ENCODE peak calls at places on chromosome 10, in four cellular contexts. One of them, this sample, is unnamed.

GRCh38 chr10:104642311-104643022 is 1.4 kb downstream of the SORCS3 start:
- DNase-seq in trophoblast cell: no peak
- DNase-seq in mesenchymal stem cell: no peak
- DNase-seq in H1: peak
- DNase-seq in this sample: peak

GRCh38 chr10:114605155-114605797 is 52.8 kb downstream of the ABLIM1 start:
- DNase-seq in H1: no peak
- DNase-seq in mesenchymal stem cell: peak
- DNase-seq in trophoblast cell: no peak
- DNase-seq in this sample: no peak

GRCh38 chr10:59177031-59177861 is 803 bp downstream of the PHYHIPL start:
- DNase-seq in mesenchymal stem cell: peak
- DNase-seq in H1: no peak
- DNase-seq in trophoblast cell: peak
- DNase-seq in this sample: peak

GRCh38 chr10:43160067-43160918 is 22.0 kb downstream of the CSGALNACT2 start:
- DNase-seq in trophoblast cell: peak
- DNase-seq in H1: no peak
- DNase-seq in mesenchymal stem cell: peak
- DNase-seq in this sample: no peak

GRCh38 chr10:106836923-106837322 is 327.6 kb downstream of the SORCS1 start:
- DNase-seq in trophoblast cell: peak
- DNase-seq in mesenchymal stem cell: no peak
- DNase-seq in H1: no peak
- DNase-seq in this sample: no peak

GRCh38 chr10:72124984-72125383 is 36.6 kb upstream of the SPOCK2 start:
- DNase-seq in H1: no peak
- DNase-seq in trophoblast cell: no peak
- DNase-seq in mesenchymal stem cell: peak
- DNase-seq in this sample: no peak

GRCh38 chr10:88763441-88763840 is 3.6 kb downstream of the LIPN start:
- DNase-seq in trophoblast cell: peak
- DNase-seq in H1: no peak
- DNase-seq in mesenchymal stem cell: peak
- DNase-seq in this sample: no peak

GRCh38 chr10:122044045-122044661 is 55.2 kb downstream of the TACC2 start:
- DNase-seq in H1: no peak
- DNase-seq in mesenchymal stem cell: no peak
- DNase-seq in trophoblast cell: no peak
- DNase-seq in this sample: peak

GRCh38 chr10:122279725-122280141 is 8.6 kb downstream of the BTBD16 start:
- DNase-seq in mesenchymal stem cell: peak
- DNase-seq in trophoblast cell: peak
- DNase-seq in H1: peak
- DNase-seq in this sample: peak

GRCh38 chr10:87915989-87916388 is 52.6 kb downstream of the PTEN start:
- DNase-seq in mesenchymal stem cell: peak
- DNase-seq in H1: no peak
- DNase-seq in trophoblast cell: no peak
- DNase-seq in this sample: no peak

GRCh38 chr10:6219494-6219836 is 16.7 kb downstream of the PFKFB3 start:
- DNase-seq in trophoblast cell: no peak
- DNase-seq in H1: no peak
- DNase-seq in mesenchymal stem cell: no peak
- DNase-seq in this sample: no peak

GRCh38 chr10:58796242-58796641 is 283.6 kb downstream of the BICC1 start:
- DNase-seq in mesenchymal stem cell: no peak
- DNase-seq in trophoblast cell: peak
- DNase-seq in H1: no peak
- DNase-seq in this sample: no peak

GRCh38 chr10:11773777-11774441 is 31.7 kb downstream of the ECHDC3 start:
- DNase-seq in trophoblast cell: no peak
- DNase-seq in mesenchymal stem cell: no peak
- DNase-seq in H1: no peak
- DNase-seq in this sample: no peak

GRCh38 chr10:70936111-70936510 is 47.7 kb upstream of the PCBD1 start:
- DNase-seq in H1: no peak
- DNase-seq in trophoblast cell: no peak
- DNase-seq in mesenchymal stem cell: no peak
- DNase-seq in this sample: no peak

GRCh38 chr10:33657154-33657900 is 322.9 kb upstream of the NRP1 start:
- DNase-seq in trophoblast cell: no peak
- DNase-seq in H1: no peak
- DNase-seq in mesenchymal stem cell: no peak
- DNase-seq in this sample: no peak

GRCh38 chr10:97689637-97690036 is 2.6 kb upstream of the AVPI1 start:
- DNase-seq in H1: no peak
- DNase-seq in trophoblast cell: peak
- DNase-seq in mesenchymal stem cell: peak
- DNase-seq in this sample: no peak

GRCh38 chr10:73413528-73414229 is at the start of gene ANXA7:
- DNase-seq in H1: peak
- DNase-seq in mesenchymal stem cell: peak
- DNase-seq in trophoblast cell: peak
- DNase-seq in this sample: peak
- H2BK12ac ChIP-seq in H1: no peak
- H2BK12ac ChIP-seq in mesenchymal stem cell: peak
- H2BK12ac ChIP-seq in trophoblast cell: peak
- H2BK12ac ChIP-seq in this sample: no peak

GRCh38 chr10:29730461-29730860 is 95.7 kb upstream of the SVIL start:
- DNase-seq in H1: no peak
- DNase-seq in trophoblast cell: no peak
- DNase-seq in mesenchymal stem cell: no peak
- DNase-seq in this sample: no peak

GRCh38 chr10:29732918-29733317 is 98.1 kb upstream of the SVIL start:
- DNase-seq in trophoblast cell: no peak
- DNase-seq in H1: no peak
- DNase-seq in mesenchymal stem cell: no peak
- DNase-seq in this sample: no peak

GRCh38 chr10:29731760-29732159 is 97.0 kb upstream of the SVIL start:
- DNase-seq in trophoblast cell: peak
- DNase-seq in H1: no peak
- DNase-seq in mesenchymal stem cell: no peak
- DNase-seq in this sample: no peak

GRCh38 chr10:29733323-29733722 is 98.6 kb upstream of the SVIL start:
- DNase-seq in H1: no peak
- DNase-seq in trophoblast cell: no peak
- DNase-seq in mesenchymal stem cell: no peak
- DNase-seq in this sample: no peak

GRCh38 chr10:29730969-29731368 is 96.2 kb upstream of the SVIL start:
- DNase-seq in trophoblast cell: peak
- DNase-seq in H1: no peak
- DNase-seq in mesenchymal stem cell: no peak
- DNase-seq in this sample: no peak
- H3K4me3 ChIP-seq in trophoblast cell: no peak
- H3K4me3 ChIP-seq in H1: no peak
- H3K4me3 ChIP-seq in mesenchymal stem cell: no peak
- H3K4me3 ChIP-seq in this sample: no peak

DNA sequence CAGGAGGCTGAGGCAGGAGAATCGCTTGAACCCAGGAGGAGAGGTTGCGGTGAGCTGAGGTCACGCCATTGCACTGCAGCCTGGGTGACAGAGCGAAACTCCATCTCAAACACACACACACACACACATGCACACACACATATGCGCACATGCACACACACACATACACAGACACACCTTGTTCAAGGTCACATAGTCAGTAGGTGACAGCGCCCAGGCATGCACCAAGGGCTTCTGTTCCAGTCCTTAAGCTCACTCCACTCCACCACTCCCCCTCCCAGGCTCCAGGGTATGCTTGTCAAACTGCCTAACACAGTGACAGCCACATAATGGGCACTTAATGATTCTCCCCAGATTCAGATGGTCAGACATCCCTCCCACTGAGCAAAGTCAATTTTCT is 37.0 kb downstream of the KCNMA1 start:
- DNase-seq in H1: no peak
- DNase-seq in trophoblast cell: no peak
- DNase-seq in mesenchymal stem cell: no peak
- DNase-seq in this sample: no peak
- H3K18ac ChIP-seq in H1: no peak
- H3K18ac ChIP-seq in trophoblast cell: no peak
- H3K18ac ChIP-seq in mesenchymal stem cell: no peak
- H3K18ac ChIP-seq in this sample: no peak

GRCh38 chr10:86868353-86868752 is 89.1 kb downstream of the MMRN2 start:
- DNase-seq in trophoblast cell: no peak
- DNase-seq in H1: no peak
- DNase-seq in mesenchymal stem cell: peak
- DNase-seq in this sample: peak

GRCh38 chr10:86867149-86867548 is 90.3 kb downstream of the MMRN2 start:
- DNase-seq in H1: no peak
- DNase-seq in mesenchymal stem cell: no peak
- DNase-seq in trophoblast cell: no peak
- DNase-seq in this sample: no peak

GRCh38 chr10:86871563-86872183 is 85.7 kb downstream of the MMRN2 start:
- DNase-seq in H1: no peak
- DNase-seq in trophoblast cell: peak
- DNase-seq in mesenchymal stem cell: no peak
- DNase-seq in this sample: no peak

GRCh38 chr10:86872757-86873156 is 84.7 kb downstream of the MMRN2 start:
- DNase-seq in mesenchymal stem cell: peak
- DNase-seq in trophoblast cell: no peak
- DNase-seq in H1: no peak
- DNase-seq in this sample: no peak

GRCh38 chr10:86870679-86871078 is 86.7 kb downstream of the MMRN2 start:
- DNase-seq in trophoblast cell: no peak
- DNase-seq in H1: no peak
- DNase-seq in mesenchymal stem cell: no peak
- DNase-seq in this sample: no peak
- H2BK12ac ChIP-seq in trophoblast cell: no peak
- H2BK12ac ChIP-seq in H1: peak
- H2BK12ac ChIP-seq in mesenchymal stem cell: no peak
- H2BK12ac ChIP-seq in this sample: no peak

GRCh38 chr10:3779146-3779707 is 5.8 kb downstream of the KLF6 start:
- DNase-seq in trophoblast cell: peak
- DNase-seq in mesenchymal stem cell: peak
- DNase-seq in H1: no peak
- DNase-seq in this sample: no peak
- H3K4me3 ChIP-seq in trophoblast cell: no peak
- H3K4me3 ChIP-seq in mesenchymal stem cell: peak
- H3K4me3 ChIP-seq in H1: no peak
- H3K4me3 ChIP-seq in this sample: no peak

GRCh38 chr10:24440817-24441790 is 232.2 kb downstream of the KIAA1217 start:
- DNase-seq in H1: no peak
- DNase-seq in trophoblast cell: peak
- DNase-seq in mesenchymal stem cell: peak
- DNase-seq in this sample: no peak
- H3K18ac ChIP-seq in H1: no peak
- H3K18ac ChIP-seq in trophoblast cell: peak
- H3K18ac ChIP-seq in mesenchymal stem cell: peak
- H3K18ac ChIP-seq in this sample: no peak

This sample was measured in neuronal stem cell.